ENCODE peak calls at places on chromosomes 7 and 10, in eight cellular contexts. One of them, this sample, is unnamed.

GRCh38 chr7:83410989-83411591 is 237.8 kb downstream of the SEMA3E start:
- DNase-seq in HT1080: no peak
- DNase-seq in naive thymus-derived CD4-positive, alpha-beta T cell: no peak
- DNase-seq in LoVo: peak; percentile 62
- DNase-seq in HTR-8/SVneo: no peak
- DNase-seq in head of caudate nucleus: peak; percentile 8
- DNase-seq in mammary epithelial cell: peak; percentile 9
- DNase-seq in HEK293T: peak; percentile 16
- DNase-seq in this sample: no peak

GRCh38 chr7:70569335-70569819 is 562.6 kb upstream of the GALNT17 start:
- DNase-seq in HT1080: no peak
- DNase-seq in naive thymus-derived CD4-positive, alpha-beta T cell: no peak
- DNase-seq in LoVo: no peak
- DNase-seq in HTR-8/SVneo: no peak
- DNase-seq in head of caudate nucleus: no peak
- DNase-seq in mammary epithelial cell: no peak
- DNase-seq in HEK293T: peak; percentile 40
- DNase-seq in this sample: no peak

GRCh38 chr10:51377932-51378206 is 303.6 kb downstream of the PRKG1 start:
- DNase-seq in HT1080: no peak
- DNase-seq in naive thymus-derived CD4-positive, alpha-beta T cell: no peak
- DNase-seq in LoVo: no peak
- DNase-seq in HTR-8/SVneo: no peak
- DNase-seq in head of caudate nucleus: no peak
- DNase-seq in mammary epithelial cell: no peak
- DNase-seq in HEK293T: no peak
- DNase-seq in this sample: no peak

GRCh38 chr10:103197177-103197576 is 4.1 kb upstream of the NT5C2 start:
- DNase-seq in HT1080: peak; percentile 91
- DNase-seq in naive thymus-derived CD4-positive, alpha-beta T cell: no peak
- DNase-seq in LoVo: peak; percentile 24
- DNase-seq in HTR-8/SVneo: peak; percentile 84
- DNase-seq in head of caudate nucleus: no peak
- DNase-seq in mammary epithelial cell: peak; percentile 76
- DNase-seq in HEK293T: no peak
- DNase-seq in this sample: no peak

GRCh38 chr10:99234739-99235468 is 748 bp downstream of the HPSE2 start:
- DNase-seq in HT1080: no peak
- DNase-seq in naive thymus-derived CD4-positive, alpha-beta T cell: no peak
- DNase-seq in LoVo: no peak
- DNase-seq in HTR-8/SVneo: no peak
- DNase-seq in head of caudate nucleus: no peak
- DNase-seq in mammary epithelial cell: no peak
- DNase-seq in HEK293T: no peak
- DNase-seq in this sample: no peak

GRCh38 chr10:90787906-90788491 is 69.8 kb downstream of the HTR7 start:
- DNase-seq in HT1080: peak; percentile 17
- DNase-seq in naive thymus-derived CD4-positive, alpha-beta T cell: no peak
- DNase-seq in LoVo: peak; percentile 47
- DNase-seq in HTR-8/SVneo: peak; percentile 13
- DNase-seq in head of caudate nucleus: no peak
- DNase-seq in mammary epithelial cell: peak; percentile 27
- DNase-seq in HEK293T: peak; percentile 50
- DNase-seq in this sample: peak; percentile 22

GRCh38 chr10:78720091-78720490 is 348.7 kb upstream of the ZMIZ1 start:
- DNase-seq in HT1080: no peak
- DNase-seq in naive thymus-derived CD4-positive, alpha-beta T cell: no peak
- DNase-seq in LoVo: no peak
- DNase-seq in HTR-8/SVneo: no peak
- DNase-seq in head of caudate nucleus: no peak
- DNase-seq in mammary epithelial cell: no peak
- DNase-seq in HEK293T: no peak
- DNase-seq in this sample: no peak

GRCh38 chr10:63681965-63682704 is 160.9 kb downstream of the REEP3 start:
- DNase-seq in HT1080: peak; percentile 45
- DNase-seq in naive thymus-derived CD4-positive, alpha-beta T cell: no peak
- DNase-seq in LoVo: no peak
- DNase-seq in HTR-8/SVneo: no peak
- DNase-seq in head of caudate nucleus: no peak
- DNase-seq in mammary epithelial cell: peak; percentile 70
- DNase-seq in HEK293T: no peak
- DNase-seq in this sample: no peak

GRCh38 chr10:120477723-120478270 is 20.8 kb downstream of the PLPP4 start:
- DNase-seq in HT1080: peak; percentile 74
- DNase-seq in naive thymus-derived CD4-positive, alpha-beta T cell: no peak
- DNase-seq in LoVo: no peak
- DNase-seq in HTR-8/SVneo: no peak
- DNase-seq in head of caudate nucleus: no peak
- DNase-seq in mammary epithelial cell: no peak
- DNase-seq in HEK293T: no peak
- DNase-seq in this sample: no peak

GRCh38 chr7:37524807-37525206 is 76.1 kb upstream of the ELMO1 start:
- DNase-seq in HT1080: no peak
- DNase-seq in naive thymus-derived CD4-positive, alpha-beta T cell: no peak
- DNase-seq in LoVo: no peak
- DNase-seq in HTR-8/SVneo: no peak
- DNase-seq in head of caudate nucleus: no peak
- DNase-seq in mammary epithelial cell: no peak
- DNase-seq in HEK293T: no peak
- DNase-seq in this sample: no peak

GRCh38 chr7:137895301-137896201 is 48.8 kb upstream of the DGKI start:
- DNase-seq in HT1080: no peak
- DNase-seq in naive thymus-derived CD4-positive, alpha-beta T cell: no peak
- DNase-seq in LoVo: no peak
- DNase-seq in HTR-8/SVneo: no peak
- DNase-seq in head of caudate nucleus: no peak
- DNase-seq in mammary epithelial cell: no peak
- DNase-seq in HEK293T: no peak
- DNase-seq in this sample: no peak

GRCh38 chr7:2247141-2247985 is 5.3 kb downstream of the NUDT1 start:
- DNase-seq in HT1080: no peak
- DNase-seq in naive thymus-derived CD4-positive, alpha-beta T cell: no peak
- DNase-seq in LoVo: no peak
- DNase-seq in HTR-8/SVneo: no peak
- DNase-seq in head of caudate nucleus: no peak
- DNase-seq in mammary epithelial cell: no peak
- DNase-seq in HEK293T: peak; percentile 71
- DNase-seq in this sample: no peak

GRCh38 chr10:116548301-116548700 is 2.6 kb downstream of the PNLIP start:
- DNase-seq in HT1080: no peak
- DNase-seq in naive thymus-derived CD4-positive, alpha-beta T cell: no peak
- DNase-seq in LoVo: no peak
- DNase-seq in HTR-8/SVneo: no peak
- DNase-seq in head of caudate nucleus: no peak
- DNase-seq in mammary epithelial cell: no peak
- DNase-seq in HEK293T: no peak
- DNase-seq in this sample: no peak

GRCh38 chr10:114519306-114519669 is 115.0 kb upstream of the AFAP1L2 start:
- DNase-seq in HT1080: no peak
- DNase-seq in naive thymus-derived CD4-positive, alpha-beta T cell: no peak
- DNase-seq in LoVo: peak; percentile 75
- DNase-seq in HTR-8/SVneo: no peak
- DNase-seq in head of caudate nucleus: no peak
- DNase-seq in mammary epithelial cell: peak; percentile 93
- DNase-seq in HEK293T: no peak
- DNase-seq in this sample: no peak

GRCh38 chr7:152761116-152761748 is 1.7 kb downstream of the ACTR3B start:
- DNase-seq in HT1080: peak; percentile 72
- DNase-seq in naive thymus-derived CD4-positive, alpha-beta T cell: no peak
- DNase-seq in LoVo: peak; percentile 51
- DNase-seq in HTR-8/SVneo: peak; percentile 10
- DNase-seq in head of caudate nucleus: no peak
- DNase-seq in mammary epithelial cell: peak; percentile 78
- DNase-seq in HEK293T: no peak
- DNase-seq in this sample: no peak

GRCh38 chr10:86520871-86521619 is 547 bp downstream of the WAPL start:
- DNase-seq in HT1080: peak; percentile 46
- DNase-seq in naive thymus-derived CD4-positive, alpha-beta T cell: no peak
- DNase-seq in LoVo: peak; percentile 30
- DNase-seq in HTR-8/SVneo: peak; percentile 62
- DNase-seq in head of caudate nucleus: peak; percentile 43
- DNase-seq in mammary epithelial cell: peak; percentile 56
- DNase-seq in HEK293T: peak; percentile 46
- DNase-seq in this sample: no peak

GRCh38 chr7:83652481-83652880 is 3.5 kb upstream of the SEMA3E start:
- DNase-seq in HT1080: no peak
- DNase-seq in naive thymus-derived CD4-positive, alpha-beta T cell: no peak
- DNase-seq in LoVo: no peak
- DNase-seq in HTR-8/SVneo: no peak
- DNase-seq in head of caudate nucleus: no peak
- DNase-seq in mammary epithelial cell: no peak
- DNase-seq in HEK293T: no peak
- DNase-seq in this sample: no peak

GRCh38 chr7:132092106-132092505 is 484.2 kb downstream of the PLXNA4 start:
- DNase-seq in HT1080: no peak
- DNase-seq in naive thymus-derived CD4-positive, alpha-beta T cell: no peak
- DNase-seq in LoVo: no peak
- DNase-seq in HTR-8/SVneo: no peak
- DNase-seq in head of caudate nucleus: no peak
- DNase-seq in mammary epithelial cell: no peak
- DNase-seq in HEK293T: no peak
- DNase-seq in this sample: no peak

GRCh38 chr7:106462365-106462859 is 177.6 kb upstream of the NAMPT start:
- DNase-seq in HT1080: peak; percentile 67
- DNase-seq in naive thymus-derived CD4-positive, alpha-beta T cell: no peak
- DNase-seq in LoVo: peak; percentile 45
- DNase-seq in HTR-8/SVneo: peak; percentile 26
- DNase-seq in head of caudate nucleus: no peak
- DNase-seq in mammary epithelial cell: peak; percentile 50
- DNase-seq in HEK293T: no peak
- DNase-seq in this sample: no peak

GRCh38 chr10:33046792-33047191 is 88.8 kb upstream of the ITGB1 start:
- DNase-seq in HT1080: no peak
- DNase-seq in naive thymus-derived CD4-positive, alpha-beta T cell: no peak
- DNase-seq in LoVo: no peak
- DNase-seq in HTR-8/SVneo: no peak
- DNase-seq in head of caudate nucleus: no peak
- DNase-seq in mammary epithelial cell: no peak
- DNase-seq in HEK293T: no peak
- DNase-seq in this sample: no peak

GRCh38 chr10:35223016-35223415 is 96.4 kb downstream of the CREM start:
- DNase-seq in HT1080: no peak
- DNase-seq in naive thymus-derived CD4-positive, alpha-beta T cell: no peak
- DNase-seq in LoVo: no peak
- DNase-seq in HTR-8/SVneo: no peak
- DNase-seq in head of caudate nucleus: no peak
- DNase-seq in mammary epithelial cell: no peak
- DNase-seq in HEK293T: no peak
- DNase-seq in this sample: no peak

GRCh38 chr10:72079356-72079755 is 9.0 kb downstream of the SPOCK2 start:
- DNase-seq in HT1080: no peak
- DNase-seq in naive thymus-derived CD4-positive, alpha-beta T cell: no peak
- DNase-seq in LoVo: no peak
- DNase-seq in HTR-8/SVneo: no peak
- DNase-seq in head of caudate nucleus: peak; percentile 84
- DNase-seq in mammary epithelial cell: no peak
- DNase-seq in HEK293T: no peak
- DNase-seq in this sample: no peak

GRCh38 chr7:107029061-107029763 is 15.3 kb upstream of the PRKAR2B start:
- DNase-seq in HT1080: no peak
- DNase-seq in naive thymus-derived CD4-positive, alpha-beta T cell: no peak
- DNase-seq in LoVo: no peak
- DNase-seq in HTR-8/SVneo: no peak
- DNase-seq in head of caudate nucleus: no peak
- DNase-seq in mammary epithelial cell: no peak
- DNase-seq in HEK293T: peak; percentile 8
- DNase-seq in this sample: no peak

GRCh38 chr10:63206997-63207952 is 74.1 kb downstream of the NRBF2 start:
- DNase-seq in HT1080: no peak
- DNase-seq in naive thymus-derived CD4-positive, alpha-beta T cell: no peak
- DNase-seq in LoVo: no peak
- DNase-seq in HTR-8/SVneo: no peak
- DNase-seq in head of caudate nucleus: no peak
- DNase-seq in mammary epithelial cell: peak; percentile 62
- DNase-seq in HEK293T: no peak
- DNase-seq in this sample: no peak

GRCh38 chr7:18796216-18796615 is 300.7 kb downstream of the HDAC9 start:
- DNase-seq in HT1080: no peak
- DNase-seq in naive thymus-derived CD4-positive, alpha-beta T cell: no peak
- DNase-seq in LoVo: no peak
- DNase-seq in HTR-8/SVneo: peak; percentile 3
- DNase-seq in head of caudate nucleus: no peak
- DNase-seq in mammary epithelial cell: no peak
- DNase-seq in HEK293T: no peak
- DNase-seq in this sample: no peak

GRCh38 chr7:2523461-2523905 is 3.9 kb downstream of the LFNG start:
- DNase-seq in HT1080: no peak
- DNase-seq in naive thymus-derived CD4-positive, alpha-beta T cell: no peak
- DNase-seq in LoVo: no peak
- DNase-seq in HTR-8/SVneo: no peak
- DNase-seq in head of caudate nucleus: no peak
- DNase-seq in mammary epithelial cell: peak; percentile 81
- DNase-seq in HEK293T: no peak
- DNase-seq in this sample: no peak